ENCODE peak calls at places on chromosomes 5 and 9, in four cellular contexts. D, A, C and F are unnamed samples. For H3K9me3, the result is how much of the 10 kb centered on the place peaks cover.

GRCh38 chr5:31630931-31631330 is 8.0 kb upstream of the PDZD2 start:
- DNase-seq in D (no peak), A (no peak), C (no peak), F (no peak)

GRCh38 chr5:40442346-40442745 is 237.4 kb upstream of the PTGER4 start:
- DNase-seq in D (no peak), A (peak), C (no peak), F (no peak)

GRCh38 chr9:754150-754931 is 87.2 kb upstream of the DMRT1 start:
- DNase-seq in D (no peak), A (no peak), C (no peak), F (no peak)

GRCh38 chr9:11933926-11934325 is 759.3 kb upstream of the TYRP1 start:
- DNase-seq in D (no peak), A (no peak), C (no peak), F (no peak)

GRCh38 chr9:108534741-108535140 is 321.0 kb downstream of the ACTL7B start:
- DNase-seq in D (no peak), A (no peak), C (no peak), F (no peak)

GRCh38 chr9:112669326-112669725 is 48.6 kb downstream of the INIP start:
- DNase-seq in D (no peak), A (no peak), C (no peak), F (no peak)

GRCh38 chr9:36987409-36987808 is 46.7 kb downstream of the PAX5 start:
- DNase-seq in D (no peak), A (no peak), C (no peak), F (no peak)

GRCh38 chr5:122258840-122259239 is 53.2 kb upstream of the SNCAIP start:
- DNase-seq in D (no peak), A (no peak), C (no peak), F (no peak)

GRCh38 chr5:118548761-118549160 is 439.6 kb downstream of the DTWD2 start:
- DNase-seq in D (no peak), A (peak), C (no peak), F (no peak)

GRCh38 chr9:90872835-90873294 is 71.2 kb downstream of the SYK start:
- DNase-seq in D (no peak), A (no peak), C (no peak), F (no peak)

GRCh38 chr9:18438300-18438925 is 35.5 kb upstream of the ADAMTSL1 start:
- DNase-seq in D (no peak), A (no peak), C (no peak), F (no peak)

GRCh38 chr9:89978185-89978584 is 373.4 kb downstream of the GADD45G start:
- DNase-seq in D (no peak), A (no peak), C (no peak), F (peak)

GRCh38 chr9:4984171-4984570 is 901 bp upstream of the JAK2 start:
- DNase-seq in D (no peak), A (peak), C (peak), F (no peak)

GRCh38 chr9:38620483-38621433 is at the start of gene ANKRD18A:
- DNase-seq in D (peak), A (peak), C (peak), F (peak)

GRCh38 chr5:50867140-50867539 is 200.7 kb downstream of the PARP8 start:
- DNase-seq in D (no peak), A (no peak), C (no peak), F (no peak)

GRCh38 chr5:128904815-128905214 is 60.5 kb upstream of the SLC27A6 start:
- DNase-seq in D (no peak), A (no peak), C (no peak), F (no peak)

GRCh38 chr5:61332369-61332745 is 299 bp downstream of the ZSWIM6 start:
- DNase-seq in D (no peak), A (no peak), C (peak), F (no peak)

GRCh38 chr9:14400658-14400995 is 86.7 kb upstream of the NFIB start:
- DNase-seq in D (no peak), A (peak), C (no peak), F (no peak)

GRCh38 chr9:130207241-130207992 is 35.2 kb downstream of the NCS1 start:
- DNase-seq in D (no peak), A (no peak), C (no peak), F (no peak)

GRCh38 chr5:1077026-1077425 is 34.8 kb downstream of the SLC12A7 start:
- DNase-seq in D (no peak), A (no peak), C (no peak), F (no peak)
- H3K9me3 ChIP-seq in D (under half), A (under half), C (under half), F (under half)

GRCh38 chr5:12730354-12730753 is 826.1 kb upstream of the CTNND2 start:
- DNase-seq in D (no peak), A (no peak), C (no peak), F (no peak)
- H3K9me3 ChIP-seq in D (under half), A (half or more), C (under half), F (under half)

GRCh38 chr5:2958976-2959375 is 207.5 kb upstream of the IRX2 start:
- DNase-seq in D (no peak), A (no peak), C (no peak), F (no peak)
- H3K9me3 ChIP-seq in D (under half), A (half or more), C (under half), F (under half)

GRCh38 chr9:21607576-21607975 is 125.5 kb upstream of the IFNE start:
- DNase-seq in D (no peak), A (no peak), C (no peak), F (no peak)
- H3K9me3 ChIP-seq in D (under half), A (under half), C (under half), F (under half)

DNA sequence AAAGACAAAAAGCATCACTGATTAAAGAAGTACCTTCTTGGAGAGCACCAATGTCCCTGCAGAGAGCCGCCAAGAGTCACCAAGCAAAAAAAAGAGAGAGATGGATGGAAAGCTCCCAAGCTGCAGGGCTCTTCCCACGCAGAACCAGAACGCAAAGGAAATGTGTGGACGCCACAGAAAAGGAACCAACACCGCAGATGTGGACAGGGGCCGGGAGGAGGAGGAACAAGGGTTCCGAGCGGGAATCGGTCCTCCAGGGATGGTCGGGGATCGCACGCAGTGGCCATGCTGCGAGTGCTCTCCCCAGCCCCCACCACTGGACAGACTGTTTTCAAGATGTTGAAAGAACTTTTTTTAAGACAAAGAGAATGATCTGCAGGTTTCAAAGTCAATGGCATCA is 40.2 kb upstream of the ZNF354A start:
- DNase-seq in D (no peak), A (no peak), C (no peak), F (no peak)
- H3K9me3 ChIP-seq in D (under half), A (under half), C (under half), F (under half)

DNA sequence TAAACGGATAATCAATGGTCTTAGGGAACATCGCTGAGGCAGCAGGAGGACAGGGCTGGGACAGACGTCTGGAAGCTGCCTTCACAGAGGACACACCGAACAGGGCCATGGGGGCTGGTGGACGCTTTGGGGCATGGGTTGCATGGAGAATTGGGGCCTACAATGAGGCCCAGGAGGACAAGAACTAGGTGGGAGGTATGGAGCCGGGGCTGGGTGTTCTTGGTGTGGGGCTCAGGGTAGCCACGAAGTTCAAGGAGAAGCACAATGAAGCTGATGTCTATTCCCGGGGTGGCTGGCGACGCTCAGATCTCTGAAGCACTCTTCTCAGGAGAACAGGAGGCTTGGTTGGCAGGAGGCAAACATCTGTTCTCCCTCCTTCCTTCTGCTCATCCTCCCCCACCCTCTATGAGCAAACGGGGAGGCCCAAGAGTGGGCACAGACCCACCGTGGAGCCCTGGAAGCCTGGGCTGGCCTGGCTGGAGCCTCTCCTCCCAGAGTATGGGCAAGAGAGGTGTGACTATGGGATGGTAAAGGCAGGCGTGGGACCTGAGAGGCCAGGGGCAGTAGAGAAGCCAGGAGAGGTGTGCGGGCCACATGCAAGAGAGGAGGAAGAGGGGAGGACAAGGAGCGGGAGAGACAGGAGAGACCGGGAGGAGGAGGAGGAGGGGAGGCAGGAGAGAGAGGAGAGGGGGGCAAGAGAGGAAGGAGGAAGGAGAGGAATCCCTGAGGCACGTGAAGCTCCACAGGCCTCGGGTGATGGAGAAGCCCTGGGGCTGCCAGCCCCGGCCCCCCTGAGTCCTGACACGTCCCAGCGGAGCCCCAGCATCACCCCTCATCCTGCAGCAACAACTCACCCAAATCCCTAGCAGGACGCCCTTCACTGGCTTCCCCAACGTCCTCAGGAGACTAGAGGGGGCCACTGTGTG is 159.0 kb downstream of the OLFM1 start:
- DNase-seq in D (no peak), A (no peak), C (no peak), F (no peak)
- H3K9me3 ChIP-seq in D (under half), A (under half), C (under half), F (under half)

GRCh38 chr5:179577286-179577960 is 27.1 kb downstream of the RUFY1 start:
- DNase-seq in D (no peak), A (no peak), C (no peak), F (no peak)
- H3K9me3 ChIP-seq in D (under half), A (under half), C (under half), F (under half)

GRCh38 chr5:141192110-141192725 is at the start of gene PCDHB10:
- DNase-seq in D (no peak), A (peak), C (peak), F (no peak)

GRCh38 chr5:141182248-141182647 is at the start of gene PCDHB16:
- DNase-seq in D (no peak), A (peak), C (no peak), F (no peak)

GRCh38 chr5:141186897-141187512 is at the start of gene PCDHB9:
- DNase-seq in D (no peak), A (peak), C (peak), F (no peak)
- H3K9me3 ChIP-seq in D (under half), A (under half), C (under half), F (under half)